ENCODE peak calls at places on chromosomes 16 and 17, in seven cellular contexts. L, R, M, N, E, Q and C are unnamed samples.
A peak's percentile ranks its signal among the peaks of the same experiment; 100 is the strongest.

GRCh38 chr17:64388961-64389565 is 1.6 kb downstream of the PECAM1 start:
- DNase-seq in N (no peak), L (no peak), R (peak; percentile 14), Q (no peak), E (no peak), M (no peak), C (no peak)

GRCh38 chr17:45145035-45145389 is 3.3 kb upstream of the HEXIM1 start:
- DNase-seq in Q (no peak), E (no peak), M (no peak), L (no peak), N (no peak), R (no peak), C (no peak)

GRCh38 chr16:49127103-49127502 is 154.5 kb downstream of the CBLN1 start:
- DNase-seq in M (peak; percentile 33), N (no peak), E (no peak), L (no peak), R (no peak), Q (no peak), C (no peak)

GRCh38 chr16:27315333-27316037 is 1.7 kb downstream of the IL4R start:
- DNase-seq in L (peak; percentile 86), M (peak; percentile 61), N (peak; percentile 77), R (peak; percentile 65), E (peak; percentile 7), Q (no peak), C (peak; percentile 64)

GRCh38 chr16:27311897-27312303 is 1.9 kb upstream of the IL4R start:
- DNase-seq in N (no peak), L (no peak), R (no peak), M (no peak), Q (no peak), E (no peak), C (no peak)

GRCh38 chr16:2340564-2341455 is at the start of gene ABCA3:
- DNase-seq in E (peak; percentile 87), Q (peak; percentile 79), L (peak; percentile 97), R (peak; percentile 92), M (peak; percentile 94), N (peak; percentile 52), C (peak; percentile 94)

GRCh38 chr17:36743130-36743529 is 141.7 kb downstream of the MRM1 start:
- DNase-seq in Q (no peak), R (no peak), N (no peak), M (no peak), E (no peak), L (no peak), C (no peak)

GRCh38 chr16:87240211-87241134 is 76.7 kb downstream of the C16orf95 start:
- DNase-seq in R (no peak), L (no peak), Q (no peak), E (no peak), M (no peak), N (peak; percentile 69), C (no peak)

GRCh38 chr17:80984749-80985148 is 6.9 kb upstream of the CHMP6 start:
- DNase-seq in N (no peak), Q (no peak), M (no peak), R (no peak), L (peak; percentile 55), E (no peak), C (peak; percentile 48)

GRCh38 chr16:87140211-87141200 is 176.7 kb downstream of the C16orf95 start:
- DNase-seq in R (no peak), Q (no peak), M (no peak), N (no peak), E (no peak), L (peak; percentile 75), C (no peak)

GRCh38 chr17:27418366-27418615 is 38.0 kb upstream of the KSR1 start:
- DNase-seq in N (no peak), R (no peak), M (no peak), Q (no peak), E (no peak), L (no peak), C (no peak)

GRCh38 chr17:13429201-13429600 is 172.5 kb downstream of the HS3ST3A1 start:
- DNase-seq in N (no peak), Q (no peak), E (no peak), R (no peak), L (no peak), M (no peak), C (no peak)

GRCh38 chr17:7914771-7915610 is 1.1 kb downstream of the RNF227 start:
- DNase-seq in R (peak; percentile 66), N (no peak), E (no peak), L (peak; percentile 62), M (no peak), Q (no peak), C (no peak)

GRCh38 chr17:17032131-17032692 is 10.0 kb upstream of the MPRIP start:
- DNase-seq in R (no peak), M (no peak), E (no peak), Q (no peak), L (peak; percentile 90), N (peak; percentile 75), C (peak; percentile 73)

GRCh38 chr17:44887971-44888955 is 11.0 kb downstream of the EFTUD2 start:
- DNase-seq in N (no peak), Q (no peak), R (no peak), L (no peak), M (no peak), E (no peak), C (no peak)

GRCh38 chr17:78408476-78409020 is 30.1 kb downstream of the PGS1 start:
- DNase-seq in R (no peak), N (no peak), L (peak; percentile 32), Q (no peak), M (no peak), E (no peak), C (no peak)
- H3K4me1 ChIP-seq in R (no peaks in the 10 kb centered on the region), N (peaks cover 34% of the 10 kb centered on the region), L (peaks cover 23% of the 10 kb centered on the region), Q (no peaks in the 10 kb centered on the region), M (peaks cover 4% of the 10 kb centered on the region), E (peaks cover 16% of the 10 kb centered on the region), C (peaks cover 72% of the 10 kb centered on the region)

GRCh38 chr16:19152042-19152441 is 16.0 kb upstream of the SYT17 start:
- DNase-seq in R (no peak), E (no peak), M (no peak), L (no peak), Q (no peak), N (no peak), C (no peak)
- H3K4me1 ChIP-seq in R (no peaks in the 10 kb centered on the region), E (no peaks in the 10 kb centered on the region), M (no peaks in the 10 kb centered on the region), L (no peaks in the 10 kb centered on the region), Q (no peaks in the 10 kb centered on the region), N (no peaks in the 10 kb centered on the region), C (no peaks in the 10 kb centered on the region)

GRCh38 chr17:3916825-3917224 is 560 bp upstream of the P2RX1 start:
- DNase-seq in E (no peak), R (no peak), L (peak; percentile 60), Q (no peak), N (no peak), M (no peak), C (no peak)

GRCh38 chr17:3918372-3919122 is 2.3 kb upstream of the P2RX1 start:
- DNase-seq in E (no peak), R (no peak), N (no peak), M (no peak), Q (no peak), L (peak; percentile 82), C (no peak)

GRCh38 chr17:3919123-3919624 is 2.9 kb upstream of the P2RX1 start:
- DNase-seq in Q (no peak), N (no peak), M (no peak), R (no peak), L (peak; percentile 90), E (no peak), C (no peak)

GRCh38 chr17:3916013-3916696 is at the start of gene P2RX1:
- DNase-seq in N (no peak), E (no peak), Q (no peak), R (no peak), L (peak; percentile 81), M (peak; percentile 43), C (no peak)

GRCh38 chr17:3917391-3917931 is 1.2 kb upstream of the P2RX1 start:
- DNase-seq in M (no peak), E (no peak), L (peak; percentile 94), Q (no peak), N (no peak), R (peak; percentile 80), C (no peak)
- H3K4me1 ChIP-seq in M (peaks cover 54% of the 10 kb centered on the region), E (peaks cover 28% of the 10 kb centered on the region), L (peaks cover 12% of the 10 kb centered on the region), Q (peaks cover 40% of the 10 kb centered on the region), N (no peaks in the 10 kb centered on the region), R (peaks cover 12% of the 10 kb centered on the region), C (peaks cover 4% of the 10 kb centered on the region)

DNA sequence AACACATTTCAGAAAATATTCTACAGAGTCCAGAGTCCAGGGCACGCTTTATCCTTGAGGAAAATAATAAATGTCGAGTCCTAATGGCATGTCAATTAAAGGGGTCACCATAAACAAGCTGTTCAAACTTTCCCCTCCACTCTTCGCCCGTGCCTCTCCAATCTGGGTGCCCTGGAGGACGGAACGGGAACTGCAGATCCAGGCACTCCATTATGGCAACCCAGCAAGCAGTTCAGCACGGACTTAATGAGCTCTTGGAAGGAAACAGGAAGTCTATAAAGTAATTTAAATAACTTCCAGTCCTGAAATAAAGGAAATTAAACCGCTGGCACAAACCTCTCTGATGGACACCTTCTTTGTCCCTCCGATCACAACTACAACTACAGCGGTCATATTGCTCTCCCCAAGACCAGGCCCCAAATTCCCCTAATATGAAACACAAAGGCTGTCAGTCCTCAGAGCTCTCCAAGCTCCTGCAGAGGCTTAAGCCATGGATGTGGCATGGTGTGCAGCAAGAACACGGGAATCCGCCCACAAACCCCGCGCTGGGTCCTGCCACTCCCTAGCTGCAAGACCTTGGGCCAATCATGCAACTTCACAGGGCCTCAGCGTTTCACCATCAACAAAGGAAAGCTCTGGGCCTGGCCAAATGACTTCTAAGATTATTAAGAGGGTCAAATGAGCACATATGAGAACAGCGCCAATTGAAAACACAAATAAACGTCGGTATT is 52.6 kb downstream of the ZFHX3 start:
- DNase-seq in N (no peak), E (no peak), R (no peak), M (peak; percentile 3), Q (no peak), L (no peak), C (no peak)
- H3K4me1 ChIP-seq in N (peaks cover 35% of the 10 kb centered on the region), E (no peaks in the 10 kb centered on the region), R (peaks cover 2% of the 10 kb centered on the region), M (no peaks in the 10 kb centered on the region), Q (no peaks in the 10 kb centered on the region), L (peaks cover 35% of the 10 kb centered on the region), C (peaks cover 82% of the 10 kb centered on the region)

DNA sequence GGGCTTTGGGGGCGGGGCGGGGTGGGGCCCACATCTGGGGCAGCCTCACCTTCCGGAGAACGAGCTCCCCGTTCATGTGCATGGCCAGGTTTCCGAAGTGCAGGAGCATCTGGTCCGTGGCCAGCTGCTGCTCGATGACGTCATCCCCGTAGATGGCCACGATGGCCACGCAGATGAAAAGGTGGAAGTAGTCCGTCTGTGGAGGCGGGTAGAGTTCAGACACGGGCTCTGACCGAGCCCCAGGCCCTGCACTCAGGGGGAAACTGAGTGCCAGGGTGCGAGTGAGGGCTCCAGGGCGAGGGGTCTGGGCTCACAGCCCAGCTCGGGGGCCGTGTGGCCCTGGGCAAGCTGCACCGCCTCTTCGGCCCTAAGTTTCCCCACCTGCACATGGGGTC is 93.7 kb downstream of the TBC1D16 start:
- DNase-seq in Q (no peak), E (no peak), N (no peak), L (no peak), R (peak; percentile 26), M (no peak), C (peak; percentile 43)
- H3K4me1 ChIP-seq in Q (no peaks in the 10 kb centered on the region), E (peaks cover 6% of the 10 kb centered on the region), N (no peaks in the 10 kb centered on the region), L (no peaks in the 10 kb centered on the region), R (peaks cover 19% of the 10 kb centered on the region), M (peaks cover 6% of the 10 kb centered on the region), C (no peaks in the 10 kb centered on the region)

DNA sequence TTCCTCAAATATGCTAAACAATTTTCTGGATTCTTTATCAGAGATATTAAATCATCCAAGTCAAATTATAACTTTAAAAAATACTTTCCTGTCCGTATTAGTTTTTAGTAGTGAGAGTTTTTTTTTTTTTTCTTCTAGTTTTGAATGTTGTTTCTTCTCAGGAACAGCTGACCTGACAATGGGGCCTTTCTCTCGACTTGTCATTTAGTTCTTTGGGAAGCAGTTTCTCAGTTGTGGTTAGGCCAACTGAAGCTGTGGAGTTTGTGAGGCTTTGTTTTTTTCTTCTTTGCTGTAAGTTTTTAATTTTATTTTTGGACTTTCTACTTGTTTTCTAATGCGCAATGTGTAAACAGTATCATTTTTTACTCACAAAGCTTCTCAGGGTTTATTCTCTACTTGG is 140.8 kb downstream of the FTO start:
- DNase-seq in N (no peak), E (no peak), M (no peak), R (no peak), Q (no peak), L (no peak), C (no peak)
- H3K4me1 ChIP-seq in N (no peaks in the 10 kb centered on the region), E (no peaks in the 10 kb centered on the region), M (no peaks in the 10 kb centered on the region), R (no peaks in the 10 kb centered on the region), Q (peaks cover 4% of the 10 kb centered on the region), L (no peaks in the 10 kb centered on the region), C (no peaks in the 10 kb centered on the region)